ENCODE peak calls at places on chromosome 2, in seven cellular contexts. Z is RWPE1; E is amniotic epithelial cell; N is omental fat pad; C is HuH-7.5; I is hypothalamus; V is activated effector memory CD4-positive, alpha-beta T cell treated with Interleukin-2 at 50 U/mL for 16 hours. G is an unnamed sample.

GRCh38 chr2:57141269-57141668 is 905.3 kb upstream of the VRK2 start:
- DNase-seq in E (no peak), V (no peak), I (no peak), C (no peak), Z (no peak), N (no peak), G (no peak)

GRCh38 chr2:33115196-33115595 is 168.4 kb downstream of the LTBP1 start:
- DNase-seq in E (no peak), N (no peak), V (no peak), C (no peak), Z (no peak), I (no peak), G (no peak)

GRCh38 chr2:26587966-26588365 is 53.2 kb downstream of the CIB4 start:
- DNase-seq in C (no peak), I (no peak), Z (no peak), N (no peak), V (no peak), E (no peak), G (no peak)

GRCh38 chr2:12587729-12588522 is 128.8 kb upstream of the TRIB2 start:
- DNase-seq in Z (peak; percentile 79), C (no peak), N (no peak), I (no peak), E (peak; percentile 94), V (no peak), G (peak; percentile 79)

GRCh38 chr2:117523267-117523666 is 291.2 kb upstream of the DDX18 start:
- DNase-seq in N (peak; percentile 32), C (no peak), V (no peak), Z (peak; percentile 41), E (no peak), I (no peak), G (no peak)

GRCh38 chr2:185393091-185393490 is 345.5 kb upstream of the FSIP2 start:
- DNase-seq in C (no peak), V (no peak), I (no peak), Z (no peak), N (no peak), E (peak; percentile 60), G (no peak)

GRCh38 chr2:219142329-219142728 is 18.3 kb downstream of the NHEJ1 start:
- DNase-seq in E (peak; percentile 69), V (no peak), Z (peak; percentile 57), N (no peak), C (no peak), I (no peak), G (no peak)

GRCh38 chr2:12712871-12713270 is 3.9 kb upstream of the TRIB2 start:
- DNase-seq in C (no peak), E (peak; percentile 94), I (no peak), V (no peak), Z (no peak), N (no peak), G (no peak)

GRCh38 chr2:231530099-231531085 is at the start of gene NMUR1:
- DNase-seq in I (no peak), V (peak; percentile 59), E (no peak), N (peak; percentile 42), Z (peak; percentile 17), C (peak; percentile 62), G (peak; percentile 75)

GRCh38 chr2:27078267-27079194 is at the start of gene EMILIN1:
- DNase-seq in V (no peak), E (peak; percentile 83), Z (no peak), C (no peak), N (peak; percentile 27), I (peak; percentile 50), G (no peak)

GRCh38 chr2:33946198-33946597 is 347.1 kb upstream of the FAM98A start:
- DNase-seq in E (no peak), I (no peak), V (no peak), Z (no peak), N (no peak), C (no peak), G (no peak)

GRCh38 chr2:221100467-221101089 is 471.5 kb downstream of the EPHA4 start:
- DNase-seq in C (no peak), E (peak; percentile 3), V (no peak), N (no peak), Z (no peak), I (no peak), G (no peak)

GRCh38 chr2:42901076-42901645 is 108.8 kb upstream of the HAAO start:
- DNase-seq in C (no peak), E (peak; percentile 55), V (no peak), I (no peak), Z (no peak), N (peak; percentile 21), G (no peak)

GRCh38 chr2:10258726-10259125 is 44.0 kb upstream of the HPCAL1 start:
- DNase-seq in E (no peak), N (no peak), V (no peak), Z (no peak), C (no peak), I (no peak), G (no peak)

GRCh38 chr2:191315365-191315752 is 70.2 kb downstream of the MYO1B start:
- DNase-seq in Z (no peak), C (no peak), V (no peak), I (no peak), E (no peak), N (no peak), G (no peak)

G was measured in NB4.